ENCODE peak calls at places on chromosomes 4 and X, in ten cellular contexts. R is cardiac fibroblast; J is naive thymus-derived CD8-positive, alpha-beta T cell; Q is NCI-H774; H is ACHN; L is transverse colon; Y is KBM-7; M is GM04503; D is NCI-H82; Z is substantia nigra. W is an unnamed sample.

GRCh38 chr4:96025031-96025430 is 185.1 kb downstream of the PDHA2 start:
- DNase-seq in R (no peak), J (no peak), Q (no peak), H (no peak), L (no peak), Y (no peak), M (no peak), D (no peak), Z (no peak), W (no peak)

GRCh38 chr4:8216443-8217245 is 17.6 kb downstream of the SH3TC1 start:
- DNase-seq in R (no peak), J (no peak), Q (no peak), H (no peak), L (no peak), Y (no peak), M (no peak), D (no peak), Z (no peak), W (no peak)

GRCh38 chr4:6991771-6992557 is 51.2 kb upstream of the TADA2B start:
- DNase-seq in R (peak), J (no peak), Q (no peak), H (peak), L (no peak), Y (peak), M (peak), D (no peak), Z (no peak), W (no peak)

GRCh38 chr4:155666701-155667537 is at the start of gene GUCY1A1:
- DNase-seq in R (no peak), J (no peak), Q (peak), H (peak), L (peak), Y (peak), M (no peak), D (peak), Z (no peak), W (no peak)

GRCh38 chrX:106397788-106398538 is 213.8 kb upstream of the RADX start:
- DNase-seq in R (peak), J (no peak), Q (no peak), H (peak), L (no peak), Y (no peak), M (no peak), D (peak), Z (no peak), W (no peak)

GRCh38 chr4:16206301-16206700 is 20.0 kb downstream of the TAPT1 start:
- DNase-seq in R (no peak), J (no peak), Q (no peak), H (no peak), L (no peak), Y (no peak), M (no peak), D (no peak), Z (no peak), W (no peak)

GRCh38 chrX:35339796-35340195 is 397.2 kb downstream of the FAM47B start:
- DNase-seq in R (no peak), J (no peak), Q (no peak), H (no peak), L (no peak), Y (no peak), M (no peak), D (no peak), Z (no peak), W (no peak)

GRCh38 chr4:159102623-159103405 is at the start of gene RAPGEF2:
- DNase-seq in R (peak), J (peak), Q (peak), H (peak), L (peak), Y (peak), M (peak), D (peak), Z (peak), W (peak)

GRCh38 chr4:2817701-2818350 is 24.9 kb downstream of the SH3BP2 start:
- DNase-seq in R (no peak), J (peak), Q (no peak), H (peak), L (peak), Y (no peak), M (no peak), D (peak), Z (no peak), W (peak)

GRCh38 chrX:26100421-26100920 is 37.7 kb upstream of the MAGEB18 start:
- DNase-seq in R (peak), J (no peak), Q (no peak), H (no peak), L (no peak), Y (no peak), M (no peak), D (no peak), Z (no peak), W (no peak)

GRCh38 chr4:186002853-186003252 is 66.1 kb upstream of the TLR3 start:
- DNase-seq in R (no peak), J (no peak), Q (no peak), H (no peak), L (no peak), Y (no peak), M (no peak), D (no peak), Z (no peak), W (no peak)

GRCh38 chr4:100061835-100062234 is 111.8 kb upstream of the H2AZ1 start:
- DNase-seq in R (peak), J (no peak), Q (no peak), H (no peak), L (no peak), Y (no peak), M (no peak), D (no peak), Z (no peak), W (no peak)

GRCh38 chr4:148686449-148686848 is 244.2 kb upstream of the NR3C2 start:
- DNase-seq in R (no peak), J (no peak), Q (no peak), H (no peak), L (no peak), Y (no peak), M (no peak), D (no peak), Z (no peak), W (no peak)

GRCh38 chr4:90542216-90542615 is 415.0 kb downstream of the CCSER1 start:
- DNase-seq in R (no peak), J (no peak), Q (peak), H (no peak), L (no peak), Y (no peak), M (no peak), D (no peak), Z (no peak), W (no peak)

GRCh38 chr4:7426525-7427171 is 8.1 kb downstream of the PSAPL1 start:
- DNase-seq in R (no peak), J (no peak), Q (no peak), H (no peak), L (peak), Y (no peak), M (no peak), D (no peak), Z (no peak), W (no peak)

GRCh38 chr4:75769044-75769443 is 44.7 kb downstream of the USO1 start:
- DNase-seq in R (peak), J (no peak), Q (no peak), H (no peak), L (no peak), Y (no peak), M (peak), D (no peak), Z (no peak), W (no peak)

GRCh38 chrX:70001708-70002341 is 47.9 kb downstream of the AWAT2 start:
- DNase-seq in R (no peak), J (no peak), Q (no peak), H (no peak), L (no peak), Y (no peak), M (no peak), D (peak), Z (no peak), W (no peak)

GRCh38 chrX:40064055-40064597 is 33.6 kb downstream of the BCOR start:
- DNase-seq in R (no peak), J (no peak), Q (no peak), H (no peak), L (no peak), Y (no peak), M (no peak), D (no peak), Z (no peak), W (peak)